ENCODE peak calls at places on chromosomes 4 and X, in eight cellular contexts. E, O, G, B, D, R, Z and K are unnamed samples.

GRCh38 chrX:78237127-78237526 is 90.3 kb downstream of the CYSLTR1 start:
- DNase-seq in E (no peak), O (no peak), G (no peak), B (no peak), D (no peak), R (no peak), Z (no peak), K (no peak)

GRCh38 chrX:154359362-154360154 is 14.9 kb downstream of the FLNA start:
- DNase-seq in E (no peak), O (no peak), G (no peak), B (no peak), D (no peak), R (no peak), Z (no peak), K (no peak)

GRCh38 chrX:153726286-153727107 is 1.8 kb downstream of the ABCD1 start:
- DNase-seq in E (peak), O (peak), G (peak), B (peak), D (no peak), R (peak), Z (no peak), K (peak)

GRCh38 chrX:131841496-131842410 is 181.3 kb upstream of the STK26 start:
- DNase-seq in E (peak), O (no peak), G (no peak), B (peak), D (peak), R (no peak), Z (peak), K (peak)

GRCh38 chr4:52837716-52838558 is 24.2 kb upstream of the RASL11B start:
- DNase-seq in E (no peak), O (no peak), G (no peak), B (peak), D (no peak), R (no peak), Z (no peak), K (no peak)

GRCh38 chr4:37219251-37219650 is 25.3 kb upstream of the NWD2 start:
- DNase-seq in E (no peak), O (no peak), G (no peak), B (no peak), D (no peak), R (no peak), Z (no peak), K (no peak)

GRCh38 chr4:1401409-1402020 is 4.7 kb downstream of the NKX1-1 start:
- DNase-seq in E (no peak), O (no peak), G (peak), B (no peak), D (peak), R (no peak), Z (no peak), K (no peak)

GRCh38 chrX:127708155-127708554 is 344.0 kb downstream of the ACTRT1 start:
- DNase-seq in E (no peak), O (no peak), G (no peak), B (no peak), D (no peak), R (no peak), Z (no peak), K (no peak)

GRCh38 chr4:1510931-1511330 is 104.7 kb upstream of the NKX1-1 start:
- DNase-seq in E (no peak), O (no peak), G (peak), B (no peak), D (no peak), R (no peak), Z (no peak), K (no peak)

GRCh38 chr4:158783775-158784174 is 14.9 kb downstream of the FNIP2 start:
- DNase-seq in E (no peak), O (no peak), G (no peak), B (no peak), D (no peak), R (no peak), Z (no peak), K (no peak)

GRCh38 chr4:6268650-6269399 is 825 bp upstream of the WFS1 start:
- DNase-seq in E (no peak), O (no peak), G (no peak), B (no peak), D (no peak), R (no peak), Z (no peak), K (no peak)

GRCh38 chr4:78121338-78121904 is 64.3 kb downstream of the FRAS1 start:
- DNase-seq in E (no peak), O (no peak), G (no peak), B (no peak), D (no peak), R (no peak), Z (no peak), K (no peak)

GRCh38 chrX:104130808-104131207 is 18.5 kb downstream of the ZCCHC18 start:
- DNase-seq in E (no peak), O (no peak), G (no peak), B (no peak), D (no peak), R (no peak), Z (no peak), K (no peak)

GRCh38 chr4:141977433-141977832 is 341.1 kb downstream of the IL15 start:
- DNase-seq in E (no peak), O (no peak), G (no peak), B (no peak), D (no peak), R (no peak), Z (no peak), K (no peak)

GRCh38 chr4:142773505-142773904 is 72.6 kb downstream of the INPP4B start:
- DNase-seq in E (no peak), O (no peak), G (no peak), B (no peak), D (no peak), R (no peak), Z (no peak), K (no peak)

GRCh38 chr4:113825272-113825671 is 63.7 kb upstream of the CAMK2D start:
- DNase-seq in E (no peak), O (no peak), G (no peak), B (no peak), D (no peak), R (no peak), Z (no peak), K (no peak)

GRCh38 chrX:73916931-73917657 is 354.1 kb downstream of the CHIC1 start:
- DNase-seq in E (no peak), O (no peak), G (no peak), B (peak), D (no peak), R (no peak), Z (no peak), K (no peak)

GRCh38 chrX:45781901-45782553 is 581.4 kb upstream of the DIPK2B start:
- DNase-seq in E (no peak), O (no peak), G (no peak), B (peak), D (no peak), R (no peak), Z (no peak), K (peak)

GRCh38 chrX:150074175-150074574 is 135.9 kb upstream of the EOLA2 start:
- DNase-seq in E (no peak), O (no peak), G (no peak), B (peak), D (no peak), R (no peak), Z (no peak), K (no peak)

GRCh38 chr4:54806351-54806750 is 148.6 kb downstream of the KIT start:
- DNase-seq in E (no peak), O (no peak), G (no peak), B (no peak), D (no peak), R (no peak), Z (no peak), K (no peak)

GRCh38 chr4:39228377-39228776 is 46.0 kb downstream of the WDR19 start:
- DNase-seq in E (no peak), O (no peak), G (no peak), B (no peak), D (no peak), R (no peak), Z (no peak), K (no peak)

GRCh38 chr4:157425897-157426296 is 205.4 kb downstream of the GRIA2 start:
- DNase-seq in E (no peak), O (no peak), G (no peak), B (no peak), D (no peak), R (no peak), Z (no peak), K (no peak)

GRCh38 chrX:154039577-154039976 is 19.9 kb upstream of the IRAK1 start:
- DNase-seq in E (no peak), O (no peak), G (peak), B (no peak), D (no peak), R (no peak), Z (no peak), K (no peak)

GRCh38 chr4:170391066-170391754 is 301.5 kb upstream of the AADAT start:
- DNase-seq in E (no peak), O (no peak), G (no peak), B (no peak), D (no peak), R (no peak), Z (no peak), K (no peak)

GRCh38 chr4:40255722-40256281 is 59.0 kb downstream of the RHOH start:
- DNase-seq in E (no peak), O (no peak), G (no peak), B (peak), D (no peak), R (no peak), Z (no peak), K (no peak)

GRCh38 chr4:8355864-8356565 is 84.5 kb downstream of the ACOX3 start:
- DNase-seq in E (no peak), O (no peak), G (peak), B (peak), D (no peak), R (no peak), Z (no peak), K (no peak)

GRCh38 chr4:173264960-173265281 is 69.2 kb downstream of the HMGB2 start:
- DNase-seq in E (no peak), O (no peak), G (no peak), B (no peak), D (no peak), R (no peak), Z (no peak), K (no peak)

GRCh38 chr4:122577808-122578781 is 42.8 kb downstream of the IL21 start:
- DNase-seq in E (peak), O (peak), G (no peak), B (peak), D (peak), R (peak), Z (peak), K (peak)

GRCh38 chr4:56828784-56829535 is 7.5 kb upstream of the SPINK2 start:
- DNase-seq in E (no peak), O (no peak), G (no peak), B (no peak), D (no peak), R (no peak), Z (no peak), K (no peak)

GRCh38 chr4:41299486-41299885 is 42.8 kb downstream of the UCHL1 start:
- DNase-seq in E (no peak), O (no peak), G (no peak), B (no peak), D (no peak), R (no peak), Z (no peak), K (no peak)

GRCh38 chrX:153640045-153640686 is 6.8 kb upstream of the DUSP9 start:
- DNase-seq in E (peak), O (no peak), G (peak), B (no peak), D (peak), R (no peak), Z (no peak), K (no peak)

GRCh38 chr4:83067058-83067639 is 32.2 kb downstream of the COPS4 start:
- DNase-seq in E (no peak), O (no peak), G (no peak), B (no peak), D (no peak), R (no peak), Z (no peak), K (no peak)

GRCh38 chr4:7202391-7202790 is 10.1 kb downstream of the SORCS2 start:
- DNase-seq in E (no peak), O (no peak), G (no peak), B (peak), D (no peak), R (no peak), Z (no peak), K (no peak)

GRCh38 chr4:159144112-159144694 is 41.3 kb downstream of the RAPGEF2 start:
- DNase-seq in E (no peak), O (no peak), G (no peak), B (no peak), D (no peak), R (no peak), Z (no peak), K (no peak)

GRCh38 chr4:174069848-174070330 is 213.6 kb downstream of the FBXO8 start:
- DNase-seq in E (no peak), O (no peak), G (no peak), B (no peak), D (no peak), R (no peak), Z (no peak), K (peak)

GRCh38 chr4:173243321-173243720 is 74.7 kb downstream of the GALNT7 start:
- DNase-seq in E (no peak), O (no peak), G (no peak), B (peak), D (no peak), R (no peak), Z (no peak), K (no peak)

GRCh38 chr4:165204462-165204830 is 2.9 kb upstream of the KLHL2 start:
- DNase-seq in E (peak), O (no peak), G (no peak), B (no peak), D (no peak), R (no peak), Z (no peak), K (no peak)